ENCODE peak calls at places on chromosomes 1 and 21, in ten cellular contexts. P is DND-41, Y is GM12878, Z is body of pancreas, R is IMR-90, L is bronchial epithelial cell, C is lung, F is dorsolateral prefrontal cortex, N is fibroblast of mammary gland, V is heart right ventricle. S is an unnamed sample.
A peak's percentile ranks its signal among the peaks of the same experiment; 100 is the strongest.

GRCh38 chr1:228214921-228215662 is 7.2 kb downstream of the OBSCN start:
- DNase-seq in V (no peak), F (no peak), C (no peak), N (no peak), P (no peak), Y (no peak), Z (no peak), R (no peak), L (no peak), S (no peak)

GRCh38 chr1:207077012-207077411 is 11.6 kb upstream of the C4BPB start:
- DNase-seq in Z (no peak), R (no peak), L (no peak), P (no peak), N (no peak), C (no peak), F (no peak), Y (no peak), V (no peak), S (no peak)

GRCh38 chr1:31669786-31670582 is 25.3 kb upstream of the PEF1 start:
- DNase-seq in Z (peak; percentile 97), Y (no peak), R (peak; percentile 20), N (peak; percentile 40), P (no peak), V (peak; percentile 83), L (peak; percentile 83), C (peak; percentile 86), F (peak; percentile 84), S (no peak)

GRCh38 chr1:233689017-233689747 is 75.3 kb downstream of the KCNK1 start:
- DNase-seq in V (no peak), N (no peak), Z (no peak), R (no peak), F (no peak), C (no peak), P (no peak), Y (no peak), L (peak; percentile 26), S (no peak)

GRCh38 chr1:180141381-180141934 is 13.2 kb upstream of the QSOX1 start:
- DNase-seq in C (no peak), R (no peak), P (no peak), L (no peak), V (no peak), Y (no peak), N (no peak), Z (no peak), F (no peak), S (no peak)

GRCh38 chr1:30665216-30665615 is 58.2 kb downstream of the MATN1 start:
- DNase-seq in V (no peak), F (peak; percentile 26), L (no peak), Z (no peak), N (no peak), P (no peak), R (no peak), Y (no peak), C (no peak), S (no peak)

GRCh38 chr21:32956257-32956656 is 69.5 kb upstream of the OLIG2 start:
- DNase-seq in C (no peak), R (no peak), Z (no peak), L (no peak), N (no peak), P (no peak), V (no peak), Y (no peak), F (no peak), S (no peak)

GRCh38 chr1:169634145-169634544 is 4.2 kb upstream of the SELP start:
- DNase-seq in V (no peak), F (no peak), L (no peak), P (no peak), Z (no peak), Y (no peak), C (no peak), N (no peak), R (no peak), S (no peak)

GRCh38 chr21:18403685-18404084 is at the start of gene TMPRSS15:
- DNase-seq in Y (no peak), F (no peak), C (no peak), Z (no peak), R (no peak), N (no peak), P (no peak), V (no peak), L (no peak), S (no peak)

GRCh38 chr1:246661451-246661850 is 62.8 kb upstream of the SCCPDH start:
- DNase-seq in C (no peak), N (no peak), L (no peak), Y (no peak), P (no peak), R (no peak), Z (no peak), V (no peak), F (no peak), S (no peak)

GRCh38 chr1:35568975-35569395 is 4.1 kb upstream of the TFAP2E start:
- DNase-seq in P (peak; percentile 80), R (peak; percentile 60), L (peak; percentile 55), N (peak; percentile 71), C (peak; percentile 71), V (no peak), Y (no peak), F (peak; percentile 70), Z (peak; percentile 78), S (no peak)

GRCh38 chr1:184034761-184035379 is 2.7 kb downstream of the COLGALT2 start:
- DNase-seq in C (no peak), Z (no peak), Y (no peak), F (no peak), N (no peak), V (no peak), P (no peak), L (no peak), R (no peak), S (no peak)

GRCh38 chr1:161258439-161259386 is at the start of gene PCP4L1:
- DNase-seq in Y (no peak), R (peak; percentile 33), F (peak; percentile 70), C (peak; percentile 69), P (no peak), N (peak; percentile 48), V (peak; percentile 25), Z (peak; percentile 75), L (peak; percentile 63), S (no peak)

DNA sequence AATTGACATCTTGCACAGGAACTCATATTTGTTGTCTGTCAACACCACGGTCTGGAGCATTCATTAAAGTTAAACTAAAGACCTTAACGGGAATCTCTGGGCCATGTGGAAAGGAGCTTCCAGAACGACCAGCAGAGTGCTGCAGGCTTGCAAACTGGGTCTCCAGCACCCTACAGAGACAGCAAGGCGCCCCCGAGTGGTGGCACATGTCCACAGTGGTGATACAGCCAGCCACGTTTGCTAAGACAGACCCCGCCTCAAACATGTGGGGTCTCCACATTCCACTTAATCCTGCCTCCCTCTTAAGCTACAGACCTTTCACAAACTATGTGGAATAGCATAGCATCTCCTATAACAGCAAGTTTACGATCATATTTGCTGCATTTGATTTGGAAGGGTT is 96.5 kb upstream of the BACE2 start:
- DNase-seq in N (no peak), C (no peak), Z (peak; percentile 11), R (no peak), L (no peak), P (peak; percentile 8), F (no peak), Y (no peak), V (no peak), S (no peak)
- TF ChIP-seq CTCF in N (no peak), C (no peak), Z (no peak), R (no peak), L (peak; percentile 19), P (peak; percentile 42), F (no peak), Y (no peak), V (peak; percentile 16), S (peak; percentile 17)

GRCh38 chr1:58576727-58577675 is at the start of gene TACSTD2:
- DNase-seq in C (peak; percentile 92), N (no peak), P (no peak), Y (no peak), F (no peak), Z (peak; percentile 93), R (no peak), L (peak; percentile 89), V (peak; percentile 19), S (no peak)
- H3K4me3 ChIP-seq in C (peak within 1 kb of the TSS; percentile 62), N (peak within 1 kb of the TSS; percentile 26), P (no peak within 1 kb of the TSS), Y (peak within 1 kb of the TSS; percentile 45), F (peak within 1 kb of the TSS; percentile 57), Z (peak within 1 kb of the TSS; percentile 52), R (no peak within 1 kb of the TSS), L (peak within 1 kb of the TSS; percentile 84), V (peak within 1 kb of the TSS; percentile 6), S (peak within 1 kb of the TSS; percentile 43)

GRCh38 chr1:26538480-26539412 is 9.2 kb downstream of the RPS6KA1 start:
- DNase-seq in Z (peak; percentile 63), C (peak; percentile 54), F (no peak), R (peak; percentile 26), L (peak; percentile 26), Y (no peak), N (peak; percentile 53), V (no peak), P (peak; percentile 54), S (no peak)
- TF ChIP-seq CTCF in Z (peak; percentile 43), C (peak; percentile 19), F (peak; percentile 40), R (peak; percentile 47), L (peak; percentile 59), Y (peak; percentile 72), N (peak; percentile 54), V (peak; percentile 52), P (peak; percentile 65), S (peak; percentile 38)

GRCh38 chr21:42389449-42389835 is 6.4 kb downstream of the TMPRSS3 start:
- DNase-seq in L (no peak), P (no peak), F (no peak), V (no peak), C (peak; percentile 56), Z (peak; percentile 71), R (no peak), Y (no peak), N (no peak), S (no peak)

GRCh38 chr21:42387843-42388242 is 8.0 kb downstream of the TMPRSS3 start:
- DNase-seq in Y (no peak), L (no peak), P (no peak), F (no peak), R (no peak), V (no peak), Z (no peak), C (no peak), N (no peak), S (no peak)

GRCh38 chr21:42390696-42391095 is 5.2 kb downstream of the TMPRSS3 start:
- DNase-seq in N (no peak), F (no peak), L (no peak), Y (no peak), R (no peak), C (no peak), V (no peak), Z (no peak), P (no peak), S (no peak)

GRCh38 chr21:42390193-42390592 is 5.7 kb downstream of the TMPRSS3 start:
- DNase-seq in Y (no peak), L (no peak), C (no peak), N (no peak), P (no peak), F (no peak), R (no peak), V (no peak), Z (no peak), S (no peak)

DNA sequence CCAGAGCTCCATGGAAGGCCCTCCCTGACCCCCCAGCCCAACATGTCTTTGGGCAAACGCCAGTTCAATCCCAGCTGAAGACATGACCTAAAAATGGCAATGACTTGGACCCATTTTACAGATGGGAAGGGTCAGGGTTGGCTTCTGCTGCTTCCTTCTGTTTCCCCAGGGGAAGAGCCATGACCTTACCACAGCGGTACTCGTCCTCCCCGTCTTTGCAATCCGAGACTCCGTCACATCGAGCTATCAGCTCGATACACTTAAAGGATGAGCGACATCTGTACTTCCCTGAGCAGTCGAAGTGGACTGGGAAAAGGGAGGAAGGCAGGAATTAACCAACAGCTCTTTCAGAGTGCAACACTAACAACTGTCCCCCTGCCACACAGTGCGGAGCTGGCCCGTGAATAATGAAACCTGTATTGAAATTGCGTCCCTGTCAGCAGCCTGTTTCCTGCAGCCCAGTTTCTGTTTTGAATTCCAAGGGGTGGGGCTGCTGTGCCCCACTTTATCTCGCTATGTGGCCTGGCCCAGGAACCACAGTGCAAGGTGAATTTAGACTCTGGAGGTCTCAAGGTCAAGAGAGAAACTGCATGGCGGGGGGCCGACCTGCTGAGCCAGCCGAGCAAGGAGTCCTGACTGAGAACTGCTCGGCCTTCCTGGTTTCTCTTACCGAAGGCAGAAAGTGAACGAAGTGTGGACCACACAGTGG is 7.0 kb downstream of the TMPRSS3 start:
- DNase-seq in L (no peak), Y (no peak), P (no peak), R (no peak), F (no peak), V (no peak), N (no peak), Z (peak; percentile 72), C (no peak), S (no peak)
- H3K4me3 ChIP-seq in L (no peak overlapping the region), Y (peak overlapping the region; percentile 26), P (no peak overlapping the region), R (no peak overlapping the region), F (no peak overlapping the region), V (no peak overlapping the region), N (no peak overlapping the region), Z (no peak overlapping the region), C (no peak overlapping the region), S (no peak overlapping the region)

S was measured in AG04449.